ENCODE peak calls at places on chromosomes 1 and 21, in five cellular contexts. U is CD8-positive, alpha-beta T cell; I is endodermal cell; C is CD4-positive, CD25-positive, alpha-beta regulatory T cell; J is RCC 7860. F is an unnamed sample.

GRCh38 chr1:55378582-55378981 is 163.4 kb upstream of the USP24 start:
- DNase-seq in U (no peak), I (peak), C (no peak), J (peak), F (no peak)

GRCh38 chr21:43929217-43929971 is 64.4 kb downstream of the AGPAT3 start:
- DNase-seq in U (no peak), I (peak), C (no peak), J (no peak), F (no peak)

GRCh38 chr21:42833859-42834729 is 45.2 kb downstream of the WDR4 start:
- DNase-seq in U (no peak), I (peak), C (no peak), J (no peak), F (no peak)

GRCh38 chr1:111490220-111490619 is 13.2 kb downstream of the ADORA3 start:
- DNase-seq in U (no peak), I (no peak), C (no peak), J (no peak), F (no peak)

GRCh38 chr1:37692834-37693175 is 489 bp downstream of the CDCA8 start:
- DNase-seq in U (no peak), I (no peak), C (no peak), J (no peak), F (no peak)

GRCh38 chr21:45767071-45768006 is 123.8 kb downstream of the PCBP3 start:
- DNase-seq in U (peak), I (no peak), C (no peak), J (no peak), F (no peak)

GRCh38 chr1:20640183-20640597 is 6.9 kb downstream of the PINK1 start:
- DNase-seq in U (peak), I (peak), C (peak), J (peak), F (no peak)

GRCh38 chr1:113949007-113949406 is 19.9 kb downstream of the HIPK1 start:
- DNase-seq in U (no peak), I (no peak), C (no peak), J (no peak), F (no peak)

GRCh38 chr1:66981679-66982078 is 56.9 kb downstream of the MIER1 start:
- DNase-seq in U (peak), I (no peak), C (peak), J (no peak), F (no peak)

GRCh38 chr1:12591267-12591938 is 26.6 kb downstream of the DHRS3 start:
- DNase-seq in U (no peak), I (no peak), C (no peak), J (no peak), F (no peak)

GRCh38 chr1:107344268-107344667 is 203.4 kb downstream of the NTNG1 start:
- DNase-seq in U (no peak), I (no peak), C (no peak), J (no peak), F (no peak)

GRCh38 chr1:212561501-212561931 is 47.0 kb upstream of the ATF3 start:
- DNase-seq in U (no peak), I (no peak), C (no peak), J (peak), F (no peak)

GRCh38 chr1:114010433-114011184 is 31.3 kb downstream of the OLFML3 start:
- DNase-seq in U (no peak), I (peak), C (no peak), J (no peak), F (no peak)

GRCh38 chr1:7087888-7088287 is 302.6 kb downstream of the CAMTA1 start:
- DNase-seq in U (no peak), I (no peak), C (no peak), J (no peak), F (no peak)